ENCODE peak calls at places on chromosome 10, in six cellular contexts. One of them, this sample, is unnamed.

GRCh38 chr10:88886557-88886956 is 6.5 kb downstream of the STAMBPL1 start:
- DNase-seq in fibroblast of the aortic adventitia: no peak
- DNase-seq in HEK293T: no peak
- DNase-seq in stimulated activated CD8-positive, alpha-beta memory T cell treated with anti-CD3 and anti-CD28 coated beads, Interleukin-4, amount 100 ng/mL, for 1 hour: no peak
- DNase-seq in H1: no peak
- DNase-seq in fibroblast of lung: no peak
- DNase-seq in this sample: no peak

GRCh38 chr10:126504051-126504760 is 115.9 kb upstream of the ADAM12 start:
- DNase-seq in fibroblast of the aortic adventitia: peak
- DNase-seq in HEK293T: peak
- DNase-seq in stimulated activated CD8-positive, alpha-beta memory T cell treated with anti-CD3 and anti-CD28 coated beads, Interleukin-4, amount 100 ng/mL, for 1 hour: no peak
- DNase-seq in H1: no peak
- DNase-seq in fibroblast of lung: peak
- DNase-seq in this sample: peak

GRCh38 chr10:12656518-12657142 is 307.3 kb downstream of the CAMK1D start:
- DNase-seq in fibroblast of the aortic adventitia: peak
- DNase-seq in HEK293T: peak
- DNase-seq in stimulated activated CD8-positive, alpha-beta memory T cell treated with anti-CD3 and anti-CD28 coated beads, Interleukin-4, amount 100 ng/mL, for 1 hour: no peak
- DNase-seq in H1: no peak
- DNase-seq in fibroblast of lung: peak
- DNase-seq in this sample: peak

GRCh38 chr10:89085153-89085552 is 94.6 kb downstream of the FAS start:
- DNase-seq in fibroblast of the aortic adventitia: no peak
- DNase-seq in HEK293T: no peak
- DNase-seq in stimulated activated CD8-positive, alpha-beta memory T cell treated with anti-CD3 and anti-CD28 coated beads, Interleukin-4, amount 100 ng/mL, for 1 hour: no peak
- DNase-seq in H1: no peak
- DNase-seq in fibroblast of lung: no peak
- DNase-seq in this sample: no peak

GRCh38 chr10:80596391-80597257 is 58.9 kb downstream of the SH2D4B start:
- DNase-seq in fibroblast of the aortic adventitia: peak
- DNase-seq in HEK293T: peak
- DNase-seq in stimulated activated CD8-positive, alpha-beta memory T cell treated with anti-CD3 and anti-CD28 coated beads, Interleukin-4, amount 100 ng/mL, for 1 hour: no peak
- DNase-seq in H1: no peak
- DNase-seq in fibroblast of lung: peak
- DNase-seq in this sample: no peak

GRCh38 chr10:110868981-110869380 is 2.7 kb upstream of the PDCD4 start:
- DNase-seq in fibroblast of the aortic adventitia: no peak
- DNase-seq in HEK293T: no peak
- DNase-seq in stimulated activated CD8-positive, alpha-beta memory T cell treated with anti-CD3 and anti-CD28 coated beads, Interleukin-4, amount 100 ng/mL, for 1 hour: no peak
- DNase-seq in H1: no peak
- DNase-seq in fibroblast of lung: no peak
- DNase-seq in this sample: no peak

GRCh38 chr10:7193369-7193768 is 217.5 kb downstream of the SFMBT2 start:
- DNase-seq in fibroblast of the aortic adventitia: no peak
- DNase-seq in HEK293T: no peak
- DNase-seq in stimulated activated CD8-positive, alpha-beta memory T cell treated with anti-CD3 and anti-CD28 coated beads, Interleukin-4, amount 100 ng/mL, for 1 hour: no peak
- DNase-seq in H1: no peak
- DNase-seq in fibroblast of lung: no peak
- DNase-seq in this sample: no peak

GRCh38 chr10:116287906-116288501 is 15.0 kb upstream of the GFRA1 start:
- DNase-seq in fibroblast of the aortic adventitia: peak
- DNase-seq in HEK293T: peak
- DNase-seq in stimulated activated CD8-positive, alpha-beta memory T cell treated with anti-CD3 and anti-CD28 coated beads, Interleukin-4, amount 100 ng/mL, for 1 hour: no peak
- DNase-seq in H1: no peak
- DNase-seq in fibroblast of lung: peak
- DNase-seq in this sample: no peak

GRCh38 chr10:6396652-6397051 is 183.4 kb downstream of the PRKCQ start:
- DNase-seq in fibroblast of the aortic adventitia: peak
- DNase-seq in HEK293T: no peak
- DNase-seq in stimulated activated CD8-positive, alpha-beta memory T cell treated with anti-CD3 and anti-CD28 coated beads, Interleukin-4, amount 100 ng/mL, for 1 hour: no peak
- DNase-seq in H1: no peak
- DNase-seq in fibroblast of lung: peak
- DNase-seq in this sample: peak

GRCh38 chr10:116183733-116184447 is 89.1 kb downstream of the GFRA1 start:
- DNase-seq in fibroblast of the aortic adventitia: no peak
- DNase-seq in HEK293T: no peak
- DNase-seq in stimulated activated CD8-positive, alpha-beta memory T cell treated with anti-CD3 and anti-CD28 coated beads, Interleukin-4, amount 100 ng/mL, for 1 hour: no peak
- DNase-seq in H1: peak
- DNase-seq in fibroblast of lung: no peak
- DNase-seq in this sample: no peak

GRCh38 chr10:73768881-73769280 is 13.0 kb upstream of the CHCHD1 start:
- DNase-seq in fibroblast of the aortic adventitia: no peak
- DNase-seq in HEK293T: no peak
- DNase-seq in stimulated activated CD8-positive, alpha-beta memory T cell treated with anti-CD3 and anti-CD28 coated beads, Interleukin-4, amount 100 ng/mL, for 1 hour: peak
- DNase-seq in H1: no peak
- DNase-seq in fibroblast of lung: no peak
- DNase-seq in this sample: no peak

GRCh38 chr10:102431452-102432124 is 786 bp downstream of the CUEDC2 start:
- DNase-seq in fibroblast of the aortic adventitia: peak
- DNase-seq in HEK293T: no peak
- DNase-seq in stimulated activated CD8-positive, alpha-beta memory T cell treated with anti-CD3 and anti-CD28 coated beads, Interleukin-4, amount 100 ng/mL, for 1 hour: no peak
- DNase-seq in H1: no peak
- DNase-seq in fibroblast of lung: peak
- DNase-seq in this sample: no peak

GRCh38 chr10:50567384-50567783 is 56.4 kb downstream of the SGMS1 start:
- DNase-seq in fibroblast of the aortic adventitia: no peak
- DNase-seq in HEK293T: no peak
- DNase-seq in stimulated activated CD8-positive, alpha-beta memory T cell treated with anti-CD3 and anti-CD28 coated beads, Interleukin-4, amount 100 ng/mL, for 1 hour: no peak
- DNase-seq in H1: no peak
- DNase-seq in fibroblast of lung: no peak
- DNase-seq in this sample: no peak

GRCh38 chr10:61487506-61487905 is 34.3 kb upstream of the TMEM26 start:
- DNase-seq in fibroblast of the aortic adventitia: no peak
- DNase-seq in HEK293T: no peak
- DNase-seq in stimulated activated CD8-positive, alpha-beta memory T cell treated with anti-CD3 and anti-CD28 coated beads, Interleukin-4, amount 100 ng/mL, for 1 hour: no peak
- DNase-seq in H1: no peak
- DNase-seq in fibroblast of lung: no peak
- DNase-seq in this sample: no peak

GRCh38 chr10:118669020-118669766 is 73.7 kb upstream of the PRLHR start:
- DNase-seq in fibroblast of the aortic adventitia: peak
- DNase-seq in HEK293T: no peak
- DNase-seq in stimulated activated CD8-positive, alpha-beta memory T cell treated with anti-CD3 and anti-CD28 coated beads, Interleukin-4, amount 100 ng/mL, for 1 hour: no peak
- DNase-seq in H1: no peak
- DNase-seq in fibroblast of lung: peak
- DNase-seq in this sample: peak

GRCh38 chr10:117653170-117653515 is 110.6 kb downstream of the EMX2 start:
- DNase-seq in fibroblast of the aortic adventitia: peak
- DNase-seq in HEK293T: no peak
- DNase-seq in stimulated activated CD8-positive, alpha-beta memory T cell treated with anti-CD3 and anti-CD28 coated beads, Interleukin-4, amount 100 ng/mL, for 1 hour: no peak
- DNase-seq in H1: no peak
- DNase-seq in fibroblast of lung: peak
- DNase-seq in this sample: peak

GRCh38 chr10:133211959-133212852 is 17.8 kb upstream of the UTF1 start:
- DNase-seq in fibroblast of the aortic adventitia: no peak
- DNase-seq in HEK293T: no peak
- DNase-seq in stimulated activated CD8-positive, alpha-beta memory T cell treated with anti-CD3 and anti-CD28 coated beads, Interleukin-4, amount 100 ng/mL, for 1 hour: no peak
- DNase-seq in H1: no peak
- DNase-seq in fibroblast of lung: no peak
- DNase-seq in this sample: no peak

GRCh38 chr10:110013615-110014293 is 6.0 kb downstream of the ADD3 start:
- DNase-seq in fibroblast of the aortic adventitia: peak
- DNase-seq in HEK293T: no peak
- DNase-seq in stimulated activated CD8-positive, alpha-beta memory T cell treated with anti-CD3 and anti-CD28 coated beads, Interleukin-4, amount 100 ng/mL, for 1 hour: no peak
- DNase-seq in H1: no peak
- DNase-seq in fibroblast of lung: no peak
- DNase-seq in this sample: no peak

GRCh38 chr10:55989188-55989587 is 371.9 kb downstream of the ZWINT start:
- DNase-seq in fibroblast of the aortic adventitia: no peak
- DNase-seq in HEK293T: no peak
- DNase-seq in stimulated activated CD8-positive, alpha-beta memory T cell treated with anti-CD3 and anti-CD28 coated beads, Interleukin-4, amount 100 ng/mL, for 1 hour: no peak
- DNase-seq in H1: no peak
- DNase-seq in fibroblast of lung: no peak
- DNase-seq in this sample: no peak

GRCh38 chr10:119973261-119973660 is 80.7 kb downstream of the SEC23IP start:
- DNase-seq in fibroblast of the aortic adventitia: peak
- DNase-seq in HEK293T: no peak
- DNase-seq in stimulated activated CD8-positive, alpha-beta memory T cell treated with anti-CD3 and anti-CD28 coated beads, Interleukin-4, amount 100 ng/mL, for 1 hour: no peak
- DNase-seq in H1: no peak
- DNase-seq in fibroblast of lung: no peak
- DNase-seq in this sample: no peak

GRCh38 chr10:35607475-35608316 is 2.6 kb downstream of the GJD4 start:
- DNase-seq in fibroblast of the aortic adventitia: peak
- DNase-seq in HEK293T: no peak
- DNase-seq in stimulated activated CD8-positive, alpha-beta memory T cell treated with anti-CD3 and anti-CD28 coated beads, Interleukin-4, amount 100 ng/mL, for 1 hour: no peak
- DNase-seq in H1: no peak
- DNase-seq in fibroblast of lung: peak
- DNase-seq in this sample: no peak

GRCh38 chr10:69645296-69645665 is 15.2 kb downstream of the FAM241B start:
- DNase-seq in fibroblast of the aortic adventitia: no peak
- DNase-seq in HEK293T: no peak
- DNase-seq in stimulated activated CD8-positive, alpha-beta memory T cell treated with anti-CD3 and anti-CD28 coated beads, Interleukin-4, amount 100 ng/mL, for 1 hour: no peak
- DNase-seq in H1: no peak
- DNase-seq in fibroblast of lung: no peak
- DNase-seq in this sample: no peak

GRCh38 chr10:19488592-19489280 is 327.5 kb upstream of the PLXDC2 start:
- DNase-seq in fibroblast of the aortic adventitia: peak
- DNase-seq in HEK293T: no peak
- DNase-seq in stimulated activated CD8-positive, alpha-beta memory T cell treated with anti-CD3 and anti-CD28 coated beads, Interleukin-4, amount 100 ng/mL, for 1 hour: no peak
- DNase-seq in H1: peak
- DNase-seq in fibroblast of lung: peak
- DNase-seq in this sample: no peak

GRCh38 chr10:77458986-77459590 is 178.5 kb downstream of the KCNMA1 start:
- DNase-seq in fibroblast of the aortic adventitia: peak
- DNase-seq in HEK293T: no peak
- DNase-seq in stimulated activated CD8-positive, alpha-beta memory T cell treated with anti-CD3 and anti-CD28 coated beads, Interleukin-4, amount 100 ng/mL, for 1 hour: no peak
- DNase-seq in H1: no peak
- DNase-seq in fibroblast of lung: no peak
- DNase-seq in this sample: peak

GRCh38 chr10:105063796-105064195 is 422.7 kb downstream of the SORCS3 start:
- DNase-seq in fibroblast of the aortic adventitia: peak
- DNase-seq in HEK293T: peak
- DNase-seq in stimulated activated CD8-positive, alpha-beta memory T cell treated with anti-CD3 and anti-CD28 coated beads, Interleukin-4, amount 100 ng/mL, for 1 hour: no peak
- DNase-seq in H1: peak
- DNase-seq in fibroblast of lung: peak
- DNase-seq in this sample: no peak